ENCODE peak calls at places on chromosomes 16 and 17, in nine cellular contexts. U is WTC11, Y is lower leg skin, F is progenitor cell of endocrine pancreas, D is left lung, P is PC-3, A is mammary epithelial cell, W is upper lobe of right lung, Q is A549. J is an unnamed sample.

GRCh38 chr17:37478187-37478586 is 11.5 kb upstream of the DUSP14 start:
- DNase-seq in U (no peak), Y (peak), F (no peak), D (no peak), P (no peak), A (peak), W (no peak), Q (no peak), J (no peak)

GRCh38 chr16:3938843-3939624 is 58.5 kb upstream of the CREBBP start:
- DNase-seq in U (peak), Y (no peak), F (peak), D (no peak), P (peak), A (no peak), W (peak), Q (peak), J (peak)

GRCh38 chr17:48547839-48548686 is 3.2 kb upstream of the HOXB2 start:
- DNase-seq in U (no peak), Y (no peak), F (no peak), D (no peak), P (no peak), A (peak), W (no peak), Q (no peak), J (no peak)

GRCh38 chr17:66494023-66494803 is 191.8 kb downstream of the PRKCA start:
- DNase-seq in U (no peak), Y (no peak), F (no peak), D (no peak), P (peak), A (peak), W (no peak), Q (peak), J (no peak)

GRCh38 chr16:4679854-4680636 is 13.3 kb upstream of the NUDT16L1 start:
- DNase-seq in U (no peak), Y (no peak), F (no peak), D (peak), P (peak), A (peak), W (peak), Q (no peak), J (no peak)

GRCh38 chr16:64428463-64428862 is 693.4 kb downstream of the CDH11 start:
- DNase-seq in U (no peak), Y (no peak), F (no peak), D (no peak), P (peak), A (peak), W (no peak), Q (no peak), J (no peak)

GRCh38 chr16:1701216-1701878 is 4.6 kb upstream of the MAPK8IP3 start:
- DNase-seq in U (no peak), Y (no peak), F (no peak), D (no peak), P (no peak), A (peak), W (no peak), Q (no peak), J (no peak)

GRCh38 chr17:68389041-68389440 is 68.3 kb downstream of the WIPI1 start:
- DNase-seq in U (no peak), Y (peak), F (no peak), D (no peak), P (no peak), A (no peak), W (no peak), Q (no peak), J (no peak)

GRCh38 chr16:3023415-3023668 is 400 bp downstream of the HCFC1R1 start:
- DNase-seq in U (no peak), Y (no peak), F (no peak), D (no peak), P (peak), A (no peak), W (no peak), Q (peak), J (no peak)

GRCh38 chr16:12155235-12155634 is 178.7 kb downstream of the SNX29 start:
- DNase-seq in U (no peak), Y (no peak), F (no peak), D (no peak), P (no peak), A (no peak), W (no peak), Q (no peak), J (no peak)

GRCh38 chr16:71360378-71360777 is 1.9 kb downstream of the CALB2 start:
- DNase-seq in U (no peak), Y (no peak), F (no peak), D (no peak), P (peak), A (peak), W (no peak), Q (peak), J (no peak)

GRCh38 chr17:83136931-83137330 is 57.5 kb downstream of the METRNL start:
- DNase-seq in U (no peak), Y (peak), F (no peak), D (no peak), P (no peak), A (no peak), W (peak), Q (no peak), J (peak)

GRCh38 chr17:37358098-37358829 is 17.5 kb upstream of the C17orf78 start:
- DNase-seq in U (peak), Y (no peak), F (peak), D (peak), P (peak), A (peak), W (peak), Q (peak), J (no peak)

GRCh38 chr16:12675852-12676251 is 127.8 kb downstream of the CPPED1 start:
- DNase-seq in U (no peak), Y (no peak), F (no peak), D (no peak), P (no peak), A (peak), W (no peak), Q (peak), J (no peak)

GRCh38 chr16:12459401-12459791 is 344.3 kb downstream of the CPPED1 start:
- DNase-seq in U (no peak), Y (peak), F (no peak), D (peak), P (no peak), A (no peak), W (peak), Q (no peak), J (no peak)

GRCh38 chr17:28524476-28525415 is 18.6 kb downstream of the FOXN1 start:
- DNase-seq in U (no peak), Y (no peak), F (no peak), D (peak), P (peak), A (peak), W (peak), Q (peak), J (no peak)

GRCh38 chr17:72119963-72120877 is 600 bp upstream of the SOX9 start:
- DNase-seq in U (peak), Y (peak), F (peak), D (no peak), P (peak), A (peak), W (peak), Q (peak), J (no peak)

GRCh38 chr16:47037746-47038458 is 64.4 kb upstream of the DNAJA2 start:
- DNase-seq in U (peak), Y (peak), F (peak), D (peak), P (peak), A (peak), W (peak), Q (peak), J (peak)

GRCh38 chr16:1895949-1896675 is 22.1 kb downstream of the HS3ST6 start:
- DNase-seq in U (no peak), Y (no peak), F (no peak), D (no peak), P (no peak), A (no peak), W (no peak), Q (no peak), J (no peak)

GRCh38 chr17:71802663-71803062 is 318.2 kb upstream of the SOX9 start:
- DNase-seq in U (no peak), Y (no peak), F (no peak), D (no peak), P (no peak), A (no peak), W (no peak), Q (no peak), J (no peak)

GRCh38 chr17:62732125-62732524 is 76.0 kb downstream of the MARCHF10 start:
- DNase-seq in U (no peak), Y (no peak), F (no peak), D (no peak), P (no peak), A (peak), W (no peak), Q (no peak), J (no peak)

GRCh38 chr17:83116311-83116771 is 36.9 kb downstream of the METRNL start:
- DNase-seq in U (no peak), Y (no peak), F (no peak), D (peak), P (no peak), A (no peak), W (no peak), Q (no peak), J (no peak)

GRCh38 chr17:2083613-2084128 is 28.8 kb downstream of the HIC1 start:
- DNase-seq in U (no peak), Y (peak), F (no peak), D (peak), P (no peak), A (no peak), W (peak), Q (no peak), J (no peak)

GRCh38 chr17:30831257-30831656 is 509 bp upstream of the ATAD5 start:
- DNase-seq in U (no peak), Y (no peak), F (no peak), D (no peak), P (no peak), A (no peak), W (no peak), Q (peak), J (no peak)

GRCh38 chr17:57455063-57455914 is 199.0 kb downstream of the MSI2 start:
- DNase-seq in U (no peak), Y (no peak), F (no peak), D (no peak), P (no peak), A (no peak), W (no peak), Q (no peak), J (peak)

GRCh38 chr16:1121601-1122000 is 25.6 kb upstream of the C1QTNF8 start:
- DNase-seq in U (no peak), Y (no peak), F (no peak), D (no peak), P (no peak), A (no peak), W (no peak), Q (no peak), J (no peak)

GRCh38 chr16:68288252-68288650 is 22.5 kb downstream of the SLC7A6OS start:
- DNase-seq in U (no peak), Y (no peak), F (no peak), D (no peak), P (no peak), A (no peak), W (no peak), Q (no peak), J (no peak)

GRCh38 chr17:18977646-18978045 is 25.7 kb downstream of the SLC5A10 start:
- DNase-seq in U (no peak), Y (no peak), F (no peak), D (no peak), P (no peak), A (no peak), W (no peak), Q (no peak), J (no peak)

GRCh38 chr17:2705263-2705662 is 6.3 kb downstream of the CLUH start:
- DNase-seq in U (no peak), Y (no peak), F (no peak), D (peak), P (no peak), A (no peak), W (no peak), Q (no peak), J (no peak)

GRCh38 chr17:45129426-45129939 is 2.8 kb downstream of the PLCD3 start:
- DNase-seq in U (no peak), Y (no peak), F (no peak), D (no peak), P (no peak), A (no peak), W (no peak), Q (no peak), J (no peak)

GRCh38 chr17:17970699-17971430 is 1.3 kb downstream of the TOM1L2 start:
- DNase-seq in U (no peak), Y (no peak), F (no peak), D (no peak), P (peak), A (no peak), W (no peak), Q (no peak), J (no peak)

GRCh38 chr17:5533486-5534315 is 47.3 kb downstream of the MIS12 start:
- DNase-seq in U (no peak), Y (no peak), F (no peak), D (no peak), P (no peak), A (no peak), W (peak), Q (no peak), J (no peak)

GRCh38 chr17:31061678-31062077 is 33.1 kb upstream of the NF1 start:
- DNase-seq in U (peak), Y (peak), F (no peak), D (no peak), P (no peak), A (no peak), W (no peak), Q (no peak), J (no peak)

GRCh38 chr16:3509470-3509928 is 8.7 kb downstream of the CLUAP1 start:
- DNase-seq in U (no peak), Y (peak), F (no peak), D (no peak), P (peak), A (peak), W (peak), Q (no peak), J (no peak)

GRCh38 chr16:24800586-24800985 is 45.2 kb upstream of the SLC5A11 start:
- DNase-seq in U (no peak), Y (no peak), F (no peak), D (no peak), P (peak), A (peak), W (no peak), Q (peak), J (no peak)
- TF ChIP-seq CTCF in U (no peak), Y (no peak), F (no peak), D (no peak), P (peak), A (peak), W (peak), Q (peak), J (no peak)

GRCh38 chr16:30956601-30957455 is 726 bp upstream of the SETD1A start:
- DNase-seq in U (peak), Y (peak), F (peak), D (peak), P (peak), A (peak), W (peak), Q (peak), J (peak)
- TF ChIP-seq CTCF in U (no peak), Y (no peak), F (peak), D (no peak), P (no peak), A (peak), W (peak), Q (peak), J (no peak)

GRCh38 chr17:61411114-61411943 is 11.7 kb downstream of the TBX2 start:
- DNase-seq in U (peak), Y (peak), F (peak), D (peak), P (peak), A (peak), W (peak), Q (no peak), J (peak)

GRCh38 chr17:61410100-61410551 is 10.5 kb downstream of the TBX2 start:
- DNase-seq in U (no peak), Y (peak), F (no peak), D (peak), P (no peak), A (no peak), W (peak), Q (no peak), J (no peak)

GRCh38 chr17:61410555-61411089 is 11.0 kb downstream of the TBX2 start:
- DNase-seq in U (peak), Y (peak), F (peak), D (peak), P (no peak), A (no peak), W (peak), Q (no peak), J (peak)

GRCh38 chr17:61408151-61409041 is 8.8 kb downstream of the TBX2 start:
- DNase-seq in U (peak), Y (no peak), F (no peak), D (peak), P (no peak), A (no peak), W (peak), Q (no peak), J (peak)

GRCh38 chr17:61409301-61410099 is 9.9 kb downstream of the TBX2 start:
- DNase-seq in U (peak), Y (peak), F (peak), D (peak), P (peak), A (peak), W (peak), Q (peak), J (peak)
- TF ChIP-seq CTCF in U (no peak), Y (no peak), F (peak), D (no peak), P (peak), A (peak), W (peak), Q (peak), J (no peak)

GRCh38 chr17:34070712-34071111 is 184.4 kb upstream of the CCL2 start:
- DNase-seq in U (no peak), Y (no peak), F (no peak), D (no peak), P (no peak), A (no peak), W (no peak), Q (no peak), J (no peak)

GRCh38 chr17:34076743-34077631 is 178.1 kb upstream of the CCL2 start:
- DNase-seq in U (no peak), Y (no peak), F (no peak), D (no peak), P (no peak), A (no peak), W (no peak), Q (no peak), J (no peak)

GRCh38 chr17:34071891-34072420 is 183.1 kb upstream of the CCL2 start:
- DNase-seq in U (no peak), Y (no peak), F (no peak), D (no peak), P (no peak), A (no peak), W (no peak), Q (no peak), J (no peak)

DNA sequence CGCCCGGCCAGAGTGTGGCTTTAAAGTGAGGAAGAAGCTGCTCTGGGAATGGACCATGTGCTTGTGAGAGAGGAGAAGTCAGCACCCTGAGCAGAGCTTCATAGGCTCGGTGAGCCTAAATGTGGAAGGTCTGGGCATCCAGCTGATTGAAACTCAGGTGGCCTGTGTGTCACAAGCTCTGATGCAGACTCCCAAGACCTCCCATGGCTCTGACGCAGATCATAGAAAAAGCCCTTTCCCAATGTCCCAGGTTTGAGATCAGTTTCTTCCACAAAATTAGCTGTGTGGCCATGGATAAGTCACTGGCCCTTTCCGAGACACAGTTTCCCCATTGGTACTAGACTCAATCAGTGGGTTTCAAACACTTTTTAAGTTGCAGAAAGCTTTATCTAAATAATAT is 180.0 kb upstream of the CCL2 start:
- DNase-seq in U (no peak), Y (no peak), F (no peak), D (no peak), P (no peak), A (no peak), W (no peak), Q (no peak), J (no peak)
- TF ChIP-seq CTCF in U (no peak), Y (no peak), F (no peak), D (no peak), P (no peak), A (no peak), W (no peak), Q (no peak), J (no peak)

DNA sequence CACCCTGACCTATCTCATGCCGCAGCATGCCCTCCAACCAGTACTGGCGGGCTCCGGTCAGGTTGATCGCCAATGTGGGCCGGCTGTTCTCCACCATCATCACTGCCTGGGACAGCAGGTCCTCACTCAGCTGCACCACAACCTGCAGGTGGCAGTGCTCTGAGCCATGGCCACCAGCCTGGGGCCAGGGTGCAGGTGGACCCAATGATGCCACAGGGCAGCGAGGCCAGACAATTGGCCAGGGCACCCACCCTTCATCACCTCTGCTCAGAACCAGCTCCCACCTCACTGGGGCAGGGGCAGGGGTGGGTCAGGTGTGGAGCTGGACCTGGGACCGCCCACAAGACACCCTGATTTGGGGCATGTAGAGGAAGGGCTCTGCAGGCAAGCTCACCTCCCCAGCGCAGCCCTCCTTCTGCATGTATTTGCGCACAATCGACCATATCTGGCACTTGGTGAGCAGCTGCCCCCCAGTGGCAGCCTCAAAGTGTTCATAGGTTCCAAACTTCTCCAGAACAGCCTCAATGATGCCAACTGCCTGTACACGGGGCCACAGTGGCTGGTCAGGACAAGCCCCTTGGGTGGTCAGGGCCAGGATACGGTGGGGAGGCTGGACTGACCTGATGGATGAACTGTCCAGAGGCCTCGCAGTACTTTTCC is 4.2 kb downstream of the MATCAP1 start:
- DNase-seq in U (peak), Y (peak), F (no peak), D (no peak), P (no peak), A (no peak), W (no peak), Q (no peak), J (no peak)
- TF ChIP-seq CTCF in U (no peak), Y (no peak), F (no peak), D (no peak), P (peak), A (peak), W (no peak), Q (peak), J (no peak)

DNA sequence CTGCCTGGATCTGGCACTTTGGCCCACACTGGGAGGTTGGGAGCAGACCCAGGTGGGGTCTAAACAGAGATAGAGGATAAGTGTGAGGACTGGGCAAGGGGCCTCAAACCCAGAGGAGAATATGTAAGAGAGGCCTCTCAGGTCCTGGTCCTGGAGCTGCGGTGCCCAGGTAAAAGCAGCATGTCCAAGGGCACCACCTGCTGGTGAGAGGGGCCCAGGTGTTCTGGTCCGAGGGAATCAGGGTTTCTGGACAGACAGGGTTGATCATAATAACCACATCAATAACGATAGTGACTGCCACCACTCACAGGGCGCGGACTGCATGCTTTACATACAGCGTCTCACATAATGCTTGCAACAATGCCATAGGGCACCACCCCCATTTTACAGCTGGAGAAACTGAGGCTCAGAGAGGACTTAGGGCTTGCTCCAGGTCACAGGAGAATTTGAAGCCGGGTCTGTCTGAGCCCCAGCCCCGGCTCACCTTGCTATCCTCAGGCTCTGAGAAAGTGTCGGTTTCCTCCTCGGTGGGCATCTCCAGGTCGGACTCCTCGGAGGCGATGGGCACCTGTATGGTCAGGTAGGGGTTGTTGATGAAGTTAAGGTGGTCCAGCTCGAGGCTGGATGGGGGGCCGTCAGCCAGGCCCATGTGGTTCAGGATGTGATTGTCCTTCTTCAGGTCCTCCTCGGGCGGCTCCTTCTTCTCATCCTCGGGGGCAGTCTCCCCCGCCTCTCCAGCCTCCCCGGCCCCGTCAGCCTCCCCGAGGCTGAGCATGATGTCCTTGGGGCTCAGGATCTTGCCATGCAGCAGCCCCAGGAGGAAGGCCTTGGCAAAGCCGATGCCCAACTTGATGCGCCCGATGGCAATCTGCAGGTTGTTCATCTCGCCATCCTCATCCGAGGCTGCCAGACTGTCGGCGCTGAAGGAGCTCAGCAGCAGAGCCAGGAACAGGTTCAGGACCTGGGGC is 19.1 kb upstream of the CD79B start:
- DNase-seq in U (peak), Y (no peak), F (peak), D (no peak), P (peak), A (peak), W (no peak), Q (peak), J (no peak)
- TF ChIP-seq CTCF in U (peak), Y (no peak), F (peak), D (peak), P (peak), A (peak), W (peak), Q (peak), J (no peak)

GRCh38 chr17:7323731-7324437 is 5.3 kb downstream of the NEURL4 start:
- DNase-seq in U (peak), Y (no peak), F (peak), D (no peak), P (peak), A (peak), W (peak), Q (peak), J (peak)
- TF ChIP-seq CTCF in U (peak), Y (no peak), F (peak), D (peak), P (peak), A (peak), W (peak), Q (peak), J (peak)